ENCODE peak calls at places on chromosomes 2 and 18, in ten cellular contexts. J is mammary epithelial cell, A is PC-3, U is neural progenitor cell, K is HepG2, Y is GM23248, Q is colonic mucosa, G is astrocyte, F is HCT116, W is GM12878. T is an unnamed sample.

GRCh38 chr18:8020133-8020846 is 453.2 kb downstream of the PTPRM start:
- DNase-seq in W (no peak), J (no peak), Y (no peak), A (no peak), F (no peak), K (no peak), G (peak), Q (no peak), U (no peak), T (no peak)

GRCh38 chr18:62781893-62782292 is 66.6 kb downstream of the PHLPP1 start:
- DNase-seq in F (no peak), K (peak), W (no peak), G (peak), J (peak), A (peak), U (no peak), Q (no peak), Y (peak), T (no peak)

GRCh38 chr2:10989151-10989550 is 77.4 kb downstream of the KCNF1 start:
- DNase-seq in G (no peak), W (no peak), U (no peak), F (no peak), K (no peak), Q (no peak), J (no peak), A (no peak), Y (no peak), T (no peak)

GRCh38 chr2:23436346-23437099 is 51.5 kb downstream of the KLHL29 start:
- DNase-seq in G (peak), K (no peak), F (no peak), U (no peak), Y (peak), A (peak), J (peak), W (no peak), Q (no peak), T (no peak)

GRCh38 chr2:73746877-73747208 is 9.7 kb upstream of the TPRKB start:
- DNase-seq in F (no peak), Q (no peak), J (no peak), K (no peak), W (no peak), Y (no peak), G (no peak), A (no peak), U (no peak), T (no peak)

GRCh38 chr2:41928593-41928992 is 119.2 kb upstream of the PKDCC start:
- DNase-seq in J (peak), W (no peak), U (no peak), Y (peak), Q (no peak), K (no peak), F (no peak), G (peak), A (peak), T (no peak)

GRCh38 chr2:159891917-159892691 is 94.1 kb upstream of the CD302 start:
- DNase-seq in J (peak), Y (peak), Q (no peak), W (no peak), K (no peak), F (peak), G (peak), A (peak), U (no peak), T (no peak)

GRCh38 chr18:13451661-13452447 is 233.3 kb downstream of the LDLRAD4 start:
- DNase-seq in U (peak), F (no peak), A (no peak), G (no peak), Y (no peak), J (no peak), Q (no peak), K (no peak), W (no peak), T (no peak)

GRCh38 chr18:8262221-8262620 is 347.0 kb upstream of the RAB12 start:
- DNase-seq in J (no peak), A (no peak), W (no peak), G (no peak), F (no peak), Q (no peak), K (no peak), Y (no peak), U (no peak), T (no peak)

GRCh38 chr2:239102266-239102665 is 254.4 kb downstream of the TWIST2 start:
- DNase-seq in W (no peak), Q (no peak), A (no peak), G (no peak), F (no peak), K (no peak), Y (no peak), J (no peak), U (no peak), T (no peak)
- H3K4me3 ChIP-seq in W (no peak), Q (no peak), A (no peak), G (no peak), F (no peak), K (no peak), Y (no peak), J (no peak), U (no peak), T (no peak)

DNA sequence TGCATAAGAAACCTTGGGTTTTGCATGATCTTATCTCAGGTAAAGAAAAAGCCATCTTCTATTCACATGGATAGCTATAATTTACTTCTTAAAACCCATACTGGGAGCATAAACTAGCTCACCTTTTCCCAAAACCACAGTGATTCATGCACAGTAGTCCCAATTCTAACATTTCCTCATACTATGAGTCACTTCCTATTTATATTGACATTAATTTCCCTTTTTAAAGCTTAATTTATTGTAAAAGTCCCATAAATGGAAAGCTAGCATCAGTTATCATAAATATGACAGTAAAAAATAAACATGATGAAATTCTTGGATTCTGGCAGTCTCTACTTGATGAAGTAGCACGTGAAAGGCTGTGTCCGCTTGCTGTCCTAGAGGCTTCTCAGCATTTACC is 180.1 kb downstream of the CDH2 start:
- DNase-seq in U (no peak), Q (no peak), K (no peak), F (no peak), J (peak), Y (peak), A (peak), G (peak), W (no peak), T (no peak)
- H3K9ac ChIP-seq in U (no peak), Q (no peak), K (no peak), F (no peak), J (no peak), Y (no peak), A (no peak), G (no peak), W (no peak), T (no peak)

GRCh38 chr2:191836471-191836852 is 10.4 kb downstream of the CAVIN2 start:
- DNase-seq in Q (no peak), G (no peak), F (no peak), K (no peak), U (no peak), J (no peak), W (no peak), Y (no peak), A (no peak), T (no peak)

GRCh38 chr2:191835539-191836350 is 11.1 kb downstream of the CAVIN2 start:
- DNase-seq in G (peak), J (no peak), A (peak), Y (peak), F (no peak), W (no peak), U (no peak), K (no peak), Q (no peak), T (no peak)

GRCh38 chr2:191835100-191835499 is 11.8 kb downstream of the CAVIN2 start:
- DNase-seq in U (no peak), K (no peak), A (no peak), J (no peak), Y (no peak), G (no peak), Q (no peak), W (no peak), F (no peak), T (no peak)

GRCh38 chr2:191838526-191838925 is 8.4 kb downstream of the CAVIN2 start:
- DNase-seq in Y (no peak), F (no peak), Q (no peak), U (no peak), W (no peak), K (no peak), A (no peak), G (no peak), J (no peak), T (no peak)

DNA sequence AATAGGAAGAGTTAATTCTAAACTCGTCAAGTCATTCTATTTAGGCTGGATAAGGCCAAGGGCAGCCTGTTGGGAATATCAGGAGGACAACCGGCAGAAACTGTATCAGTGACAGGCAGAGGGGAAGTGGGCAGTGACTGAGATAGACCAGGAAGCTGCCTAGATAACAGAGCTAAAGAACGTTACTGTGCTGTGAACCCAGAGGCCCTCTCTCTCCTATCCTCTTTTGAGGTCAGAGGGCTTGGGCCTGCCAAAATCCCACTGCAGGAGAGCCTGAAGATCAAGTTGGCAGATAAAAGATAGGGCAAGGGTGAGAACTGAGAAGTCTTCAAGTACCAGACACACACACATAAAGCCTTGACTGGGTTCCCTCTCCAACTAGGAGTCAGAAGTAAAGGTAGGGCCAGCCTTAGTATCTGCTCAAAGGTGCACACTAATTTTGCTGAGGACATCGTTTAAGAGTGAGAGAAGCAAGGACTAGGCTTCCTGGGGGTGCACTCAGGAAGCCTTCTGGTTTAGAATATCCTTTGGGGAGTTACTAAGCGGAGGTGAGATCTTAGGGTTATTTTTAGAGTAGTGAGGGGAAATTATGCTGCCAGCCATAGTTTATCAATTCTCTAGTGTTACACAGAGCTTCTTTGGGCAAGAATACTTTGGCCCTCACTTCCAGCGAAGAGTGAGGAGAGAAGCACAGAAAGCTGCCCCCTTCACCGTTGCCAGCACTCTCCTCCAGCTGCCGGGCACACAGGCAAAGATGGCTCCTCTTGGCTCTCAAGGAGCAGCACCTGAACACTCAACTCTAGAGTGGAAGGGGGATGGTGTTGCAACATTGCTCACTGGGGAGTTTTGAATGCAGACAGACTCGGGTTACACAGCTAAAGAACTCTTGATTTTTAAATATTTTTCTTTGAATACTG is 9.8 kb downstream of the CAVIN2 start:
- DNase-seq in K (no peak), J (no peak), W (no peak), A (no peak), U (no peak), Q (no peak), F (no peak), Y (no peak), G (no peak), T (no peak)
- H3K4me3 ChIP-seq in K (no peak), J (no peak), W (no peak), A (no peak), U (no peak), Q (no peak), F (no peak), Y (no peak), G (no peak), T (no peak)

DNA sequence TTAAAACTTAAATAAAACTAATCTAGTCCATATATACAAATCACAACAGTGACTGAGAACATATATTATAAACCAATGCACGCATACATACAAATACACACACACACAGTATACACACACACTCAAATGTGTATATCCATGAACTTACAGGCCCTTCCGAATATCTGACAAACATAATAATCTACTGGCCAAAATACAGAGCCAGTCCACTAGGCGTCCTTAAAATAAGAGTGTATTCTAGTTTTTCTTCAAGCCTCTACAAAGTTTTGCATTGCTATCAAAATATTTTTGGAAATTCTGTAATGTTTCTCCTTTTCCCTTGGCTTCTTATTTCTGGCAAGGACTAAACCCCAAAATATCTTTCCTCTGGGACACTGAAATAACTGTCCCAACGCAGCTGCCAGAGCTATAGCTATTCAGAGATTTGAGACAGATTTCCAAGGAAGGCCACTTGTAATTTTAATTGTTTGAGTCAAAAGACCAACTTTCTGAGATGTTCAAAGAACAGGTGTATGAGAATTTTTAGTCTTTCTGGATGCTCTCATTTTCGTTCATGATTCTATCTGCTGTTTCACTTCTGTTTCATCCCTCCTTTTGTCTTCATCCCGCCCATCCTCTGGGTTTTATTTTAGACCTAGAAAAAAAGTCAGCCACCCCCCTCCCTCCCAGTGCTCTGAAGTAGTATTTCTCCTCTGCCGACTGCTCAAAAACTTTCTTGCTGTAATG is 24.1 kb upstream of the SP3 start:
- DNase-seq in G (no peak), J (no peak), Q (no peak), F (no peak), W (no peak), Y (no peak), K (no peak), A (no peak), U (no peak), T (no peak)
- H3K9ac ChIP-seq in G (no peak), J (no peak), Q (no peak), F (no peak), W (no peak), Y (no peak), K (no peak), A (no peak), U (no peak), T (no peak)

DNA sequence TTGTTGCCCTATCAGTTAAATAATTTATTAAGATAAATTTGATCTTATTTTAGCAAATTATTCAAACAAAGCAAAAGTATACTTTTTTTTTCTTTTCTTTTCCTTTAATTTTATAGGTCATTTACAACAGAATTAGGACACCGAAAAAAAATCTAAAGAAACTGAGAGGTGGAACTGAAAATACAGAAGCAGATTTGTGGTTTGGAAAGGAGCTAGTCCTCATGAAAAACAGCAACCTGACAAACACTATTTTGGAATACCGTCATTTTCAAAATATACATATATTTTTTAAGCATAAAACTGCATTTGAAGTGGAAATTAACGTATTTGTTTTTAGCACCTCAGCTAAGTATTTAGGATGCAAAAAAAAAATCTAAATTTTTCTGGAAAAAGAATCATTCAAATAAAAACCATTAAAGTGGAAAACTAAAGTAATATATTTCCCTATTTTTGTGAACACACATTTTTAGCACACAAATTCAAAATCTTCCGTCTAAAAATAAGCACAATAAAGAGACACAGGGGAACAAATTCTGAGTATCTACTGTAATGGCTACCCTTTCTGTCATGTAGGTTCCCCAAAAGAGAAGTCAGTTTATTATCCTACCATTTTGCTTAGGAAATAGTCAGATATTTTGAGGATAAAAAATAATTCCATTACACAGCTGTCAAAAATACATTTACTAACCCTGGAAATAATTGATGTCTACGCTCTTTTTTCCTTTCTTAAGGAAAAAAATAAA is 2.7 kb downstream of the CCDC88A start:
- DNase-seq in F (no peak), W (no peak), J (no peak), G (no peak), Q (no peak), K (no peak), A (no peak), Y (no peak), U (no peak), T (peak)
- H3K4me3 ChIP-seq in F (no peak), W (peak), J (peak), G (peak), Q (no peak), K (no peak), A (peak), Y (peak), U (peak), T (peak)

GRCh38 chr2:237594514-237594871 is 4.0 kb upstream of the RAB17 start:
- DNase-seq in Y (no peak), A (no peak), Q (no peak), U (no peak), K (peak), J (no peak), G (no peak), F (no peak), W (no peak), T (no peak)

GRCh38 chr2:237591379-237591881 is 896 bp upstream of the RAB17 start:
- DNase-seq in G (no peak), J (no peak), Y (peak), W (no peak), K (no peak), U (no peak), Q (peak), A (peak), F (peak), T (no peak)

GRCh38 chr2:237592425-237592980 is 2.0 kb upstream of the RAB17 start:
- DNase-seq in U (no peak), G (no peak), A (no peak), K (no peak), J (no peak), F (no peak), Q (no peak), W (no peak), Y (no peak), T (no peak)

GRCh38 chr2:237593036-237593435 is 2.5 kb upstream of the RAB17 start:
- DNase-seq in F (no peak), Q (no peak), G (no peak), J (no peak), W (no peak), Y (no peak), U (no peak), K (no peak), A (no peak), T (no peak)

DNA sequence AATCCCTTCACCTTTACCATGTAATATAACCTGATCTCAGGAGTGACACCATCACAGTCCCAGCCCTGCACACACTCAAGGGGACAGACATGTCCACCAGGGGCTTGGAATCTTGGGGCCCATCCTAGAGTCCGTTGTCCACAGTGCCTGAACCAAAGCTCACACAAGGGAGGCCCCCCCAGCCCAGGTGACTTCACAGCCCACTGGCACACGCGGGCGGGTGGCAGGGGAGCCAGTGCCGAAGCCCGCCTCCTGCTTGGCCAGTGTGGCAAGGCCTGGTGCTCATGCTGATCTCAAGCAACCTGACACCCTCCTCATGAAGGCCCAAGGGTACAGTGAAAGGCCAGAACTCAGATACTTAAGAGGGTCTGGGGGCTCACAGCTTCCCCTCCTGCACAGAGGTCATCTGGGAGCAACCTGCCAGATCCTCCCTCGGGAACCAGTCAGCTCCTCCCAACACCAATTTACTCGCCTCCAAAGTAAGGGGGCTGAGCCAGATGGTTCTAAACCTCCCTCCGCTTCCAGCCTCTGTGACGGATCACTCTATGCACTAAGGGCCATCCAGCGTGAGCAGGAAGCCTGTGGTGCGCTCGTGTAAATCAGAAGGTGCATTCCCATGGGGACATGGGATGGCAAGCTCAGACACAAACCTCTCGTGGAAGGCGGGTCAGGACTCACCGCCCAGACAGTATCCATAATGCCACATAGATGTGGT is 3.2 kb upstream of the RAB17 start:
- DNase-seq in Q (no peak), F (no peak), Y (no peak), U (no peak), J (no peak), K (no peak), A (no peak), W (no peak), G (no peak), T (no peak)
- H3K9ac ChIP-seq in Q (no peak), F (no peak), Y (no peak), U (no peak), J (no peak), K (no peak), A (no peak), W (no peak), G (no peak), T (no peak)